ENCODE peak calls at places on chromosomes 7 and 10, in four cellular contexts. One of them, this sample, is unnamed.

GRCh38 chr7:142383826-142384507 is 126.1 kb upstream of the PRSS58 start:
- DNase-seq in epithelial cell of esophagus: no peak
- DNase-seq in posterior cingulate gyrus: no peak
- DNase-seq in ACHN: no peak
- DNase-seq in this sample: no peak

GRCh38 chr10:89373916-89374711 is 3.7 kb upstream of the IFIT1B start:
- DNase-seq in ACHN: peak; percentile 48
- DNase-seq in epithelial cell of esophagus: peak; percentile 81
- DNase-seq in posterior cingulate gyrus: peak; percentile 88
- DNase-seq in this sample: peak; percentile 96

GRCh38 chr7:112202819-112203218 is 3.4 kb downstream of the DOCK4 start:
- DNase-seq in epithelial cell of esophagus: peak; percentile 49
- DNase-seq in posterior cingulate gyrus: no peak
- DNase-seq in ACHN: no peak
- DNase-seq in this sample: peak; percentile 50

GRCh38 chr7:50632561-50633413 is 67.6 kb upstream of the DDC start:
- DNase-seq in ACHN: peak; percentile 72
- DNase-seq in epithelial cell of esophagus: peak; percentile 63
- DNase-seq in posterior cingulate gyrus: no peak
- DNase-seq in this sample: peak; percentile 70

GRCh38 chr10:113854757-113855626 is 531 bp downstream of the NHLRC2 start:
- DNase-seq in ACHN: peak; percentile 60
- DNase-seq in epithelial cell of esophagus: peak; percentile 37
- DNase-seq in posterior cingulate gyrus: peak; percentile 75
- DNase-seq in this sample: peak; percentile 54

GRCh38 chr7:106111671-106112117 is 418 bp downstream of the SYPL1 start:
- DNase-seq in epithelial cell of esophagus: no peak
- DNase-seq in posterior cingulate gyrus: peak; percentile 79
- DNase-seq in ACHN: peak; percentile 77
- DNase-seq in this sample: peak; percentile 79

GRCh38 chr10:83603708-83604107 is 535.6 kb upstream of the GHITM start:
- DNase-seq in ACHN: no peak
- DNase-seq in epithelial cell of esophagus: peak; percentile 9
- DNase-seq in posterior cingulate gyrus: no peak
- DNase-seq in this sample: peak; percentile 80

GRCh38 chr7:94301024-94301588 is 93.6 kb upstream of the COL1A2 start:
- DNase-seq in epithelial cell of esophagus: peak; percentile 90
- DNase-seq in ACHN: peak; percentile 99
- DNase-seq in posterior cingulate gyrus: no peak
- DNase-seq in this sample: peak; percentile 97

GRCh38 chr10:76033457-76034196 is 602.2 kb downstream of the LRMDA start:
- DNase-seq in posterior cingulate gyrus: no peak
- DNase-seq in epithelial cell of esophagus: peak; percentile 30
- DNase-seq in ACHN: no peak
- DNase-seq in this sample: no peak

This sample was measured in fibroblast of pulmonary artery.